ENCODE peak calls at places on chromosomes 4 and X, in four cellular contexts. V is left colon, B is HEK293T, R is EH. K is an unnamed sample.
A peak's percentile ranks its signal among the peaks of the same experiment; 100 is the strongest.

GRCh38 chr4:22485751-22486150 is 30.1 kb downstream of the ADGRA3 start:
- DNase-seq in V (no peak), B (no peak), R (peak; percentile 49), K (no peak)

GRCh38 chr4:123877561-123877960 is 481.0 kb downstream of the SPRY1 start:
- DNase-seq in V (no peak), R (no peak), B (no peak), K (no peak)

GRCh38 chr4:137981277-137981676 is 260.9 kb downstream of the SLC7A11 start:
- DNase-seq in B (peak; percentile 5), R (peak; percentile 78), V (no peak), K (no peak)

GRCh38 chrX:117743469-117744251 is 372.9 kb downstream of the KLHL13 start:
- DNase-seq in V (peak; percentile 6), B (peak; percentile 28), R (no peak), K (no peak)

GRCh38 chr4:41448935-41449334 is 89.0 kb upstream of the LIMCH1 start:
- DNase-seq in B (no peak), R (peak; percentile 78), V (peak; percentile 16), K (no peak)

GRCh38 chr4:166012129-166013078 is 139.4 kb downstream of the TLL1 start:
- DNase-seq in R (peak; percentile 9), B (no peak), V (no peak), K (no peak)

GRCh38 chr4:185559913-185560281 is 24.6 kb upstream of the PDLIM3 start:
- DNase-seq in B (no peak), R (peak; percentile 43), V (peak; percentile 43), K (no peak)

GRCh38 chrX:14529288-14529989 is at the start of gene GLRA2:
- DNase-seq in B (peak; percentile 26), V (peak; percentile 25), R (peak; percentile 37), K (no peak)

GRCh38 chr4:166777760-166778159 is 456.5 kb downstream of the SPOCK3 start:
- DNase-seq in R (no peak), V (no peak), B (no peak), K (no peak)

GRCh38 chr4:40453912-40454311 is 118.8 kb downstream of the CHRNA9 start:
- DNase-seq in B (no peak), R (no peak), V (no peak), K (no peak)

GRCh38 chr4:176529574-176529973 is 209.8 kb downstream of the SPCS3 start:
- DNase-seq in R (no peak), B (no peak), V (no peak), K (no peak)

GRCh38 chr4:133154725-133155124 is 5.6 kb downstream of the PCDH10 start:
- DNase-seq in R (peak; percentile 57), B (peak; percentile 16), V (no peak), K (no peak)

GRCh38 chrX:115625577-115626301 is 64.8 kb downstream of the PLS3 start:
- DNase-seq in B (no peak), R (peak; percentile 65), V (no peak), K (no peak)

GRCh38 chrX:46446727-46447378 is 98.4 kb downstream of the ZNF674 start:
- DNase-seq in V (peak; percentile 81), R (peak; percentile 82), B (peak; percentile 94), K (peak; percentile 88)

GRCh38 chrX:103687073-103687695 is 685 bp upstream of the MORF4L2 start:
- DNase-seq in R (no peak), B (peak; percentile 73), V (peak; percentile 91), K (peak; percentile 90)